ENCODE peak calls at places on chromosomes 16 and 17, in five cellular contexts. One of them, this sample, is unnamed.

GRCh38 chr17:67401598-67402504 is 24.8 kb downstream of the PITPNC1 start:
- DNase-seq in iPS DF 6.9: no peak
- DNase-seq in HAP-1: no peak
- DNase-seq in GM23338: peak
- DNase-seq in AG04449: no peak
- DNase-seq in this sample: no peak

GRCh38 chr16:49484454-49484853 is 110.8 kb downstream of the C16orf78 start:
- DNase-seq in iPS DF 6.9: no peak
- DNase-seq in HAP-1: peak
- DNase-seq in GM23338: peak
- DNase-seq in AG04449: no peak
- DNase-seq in this sample: peak

GRCh38 chr16:31351937-31352315 is 3.0 kb upstream of the ITGAX start:
- DNase-seq in iPS DF 6.9: no peak
- DNase-seq in HAP-1: no peak
- DNase-seq in GM23338: no peak
- DNase-seq in AG04449: no peak
- DNase-seq in this sample: no peak

GRCh38 chr16:27245276-27246231 is 23.0 kb downstream of the NSMCE1 start:
- DNase-seq in iPS DF 6.9: no peak
- DNase-seq in HAP-1: no peak
- DNase-seq in GM23338: no peak
- DNase-seq in AG04449: peak
- DNase-seq in this sample: no peak

GRCh38 chr17:65587602-65588193 is 26.2 kb upstream of the AXIN2 start:
- DNase-seq in iPS DF 6.9: no peak
- DNase-seq in HAP-1: no peak
- DNase-seq in GM23338: no peak
- DNase-seq in AG04449: no peak
- DNase-seq in this sample: no peak

GRCh38 chr17:31499771-31500554 is 108.5 kb downstream of the RAB11FIP4 start:
- DNase-seq in iPS DF 6.9: no peak
- DNase-seq in HAP-1: no peak
- DNase-seq in GM23338: peak
- DNase-seq in AG04449: no peak
- DNase-seq in this sample: peak

GRCh38 chr17:72362466-72363335 is 241.9 kb downstream of the SOX9 start:
- DNase-seq in iPS DF 6.9: no peak
- DNase-seq in HAP-1: no peak
- DNase-seq in GM23338: no peak
- DNase-seq in AG04449: no peak
- DNase-seq in this sample: no peak

GRCh38 chr16:30041841-30042240 is 10.8 kb upstream of the TLCD3B start:
- DNase-seq in iPS DF 6.9: no peak
- DNase-seq in HAP-1: no peak
- DNase-seq in GM23338: peak
- DNase-seq in AG04449: no peak
- DNase-seq in this sample: no peak

GRCh38 chr17:50219345-50219744 is 17.9 kb upstream of the COL1A1 start:
- DNase-seq in iPS DF 6.9: no peak
- DNase-seq in HAP-1: no peak
- DNase-seq in GM23338: no peak
- DNase-seq in AG04449: no peak
- DNase-seq in this sample: no peak

GRCh38 chr16:57480127-57480753 is 6.1 kb downstream of the DOK4 start:
- DNase-seq in iPS DF 6.9: no peak
- DNase-seq in HAP-1: no peak
- DNase-seq in GM23338: no peak
- DNase-seq in AG04449: no peak
- DNase-seq in this sample: peak

GRCh38 chr16:59210955-59211541 is 476.9 kb upstream of the GOT2 start:
- DNase-seq in iPS DF 6.9: no peak
- DNase-seq in HAP-1: peak
- DNase-seq in GM23338: peak
- DNase-seq in AG04449: peak
- DNase-seq in this sample: no peak

GRCh38 chr17:73163043-73163442 is 1.8 kb upstream of the SSTR2 start:
- DNase-seq in iPS DF 6.9: no peak
- DNase-seq in HAP-1: no peak
- DNase-seq in GM23338: no peak
- DNase-seq in AG04449: no peak
- DNase-seq in this sample: no peak

GRCh38 chr16:9850716-9851115 is 331.5 kb downstream of the GRIN2A start:
- DNase-seq in iPS DF 6.9: no peak
- DNase-seq in HAP-1: no peak
- DNase-seq in GM23338: no peak
- DNase-seq in AG04449: no peak
- DNase-seq in this sample: no peak

GRCh38 chr16:83200005-83200779 is 573.4 kb downstream of the CDH13 start:
- DNase-seq in iPS DF 6.9: no peak
- DNase-seq in HAP-1: no peak
- DNase-seq in GM23338: peak
- DNase-seq in AG04449: no peak
- DNase-seq in this sample: no peak

GRCh38 chr16:71746442-71747046 is 22.0 kb upstream of the PHLPP2 start:
- DNase-seq in iPS DF 6.9: peak
- DNase-seq in HAP-1: peak
- DNase-seq in GM23338: peak
- DNase-seq in AG04449: no peak
- DNase-seq in this sample: no peak

GRCh38 chr17:60049936-60050335 is 28.8 kb downstream of the HEATR6 start:
- DNase-seq in iPS DF 6.9: no peak
- DNase-seq in HAP-1: no peak
- DNase-seq in GM23338: no peak
- DNase-seq in AG04449: no peak
- DNase-seq in this sample: no peak

GRCh38 chr16:85935957-85936760 is 37.2 kb downstream of the IRF8 start:
- DNase-seq in iPS DF 6.9: no peak
- DNase-seq in HAP-1: no peak
- DNase-seq in GM23338: no peak
- DNase-seq in AG04449: no peak
- DNase-seq in this sample: no peak

GRCh38 chr17:43846221-43846712 is 709 bp upstream of the CD300LG start:
- DNase-seq in iPS DF 6.9: peak
- DNase-seq in HAP-1: peak
- DNase-seq in GM23338: peak
- DNase-seq in AG04449: peak
- DNase-seq in this sample: peak

GRCh38 chr17:39634384-39634871 is 2.5 kb upstream of the STARD3 start:
- DNase-seq in iPS DF 6.9: no peak
- DNase-seq in HAP-1: peak
- DNase-seq in GM23338: peak
- DNase-seq in AG04449: no peak
- DNase-seq in this sample: no peak

GRCh38 chr16:22693670-22694340 is 120.2 kb upstream of the HS3ST2 start:
- DNase-seq in iPS DF 6.9: no peak
- DNase-seq in HAP-1: no peak
- DNase-seq in GM23338: no peak
- DNase-seq in AG04449: no peak
- DNase-seq in this sample: no peak

GRCh38 chr17:66948061-66948750 is 16.3 kb upstream of the CACNG4 start:
- DNase-seq in iPS DF 6.9: no peak
- DNase-seq in HAP-1: no peak
- DNase-seq in GM23338: no peak
- DNase-seq in AG04449: no peak
- DNase-seq in this sample: peak

GRCh38 chr17:31533546-31534155 is 142.2 kb downstream of the RAB11FIP4 start:
- DNase-seq in iPS DF 6.9: no peak
- DNase-seq in HAP-1: no peak
- DNase-seq in GM23338: peak
- DNase-seq in AG04449: peak
- DNase-seq in this sample: peak

GRCh38 chr17:32671891-32672290 is 185.1 kb downstream of the CDK5R1 start:
- DNase-seq in iPS DF 6.9: no peak
- DNase-seq in HAP-1: no peak
- DNase-seq in GM23338: no peak
- DNase-seq in AG04449: no peak
- DNase-seq in this sample: no peak

GRCh38 chr17:82283208-82283749 is 9.8 kb upstream of the CSNK1D start:
- DNase-seq in iPS DF 6.9: no peak
- DNase-seq in HAP-1: no peak
- DNase-seq in GM23338: no peak
- DNase-seq in AG04449: no peak
- DNase-seq in this sample: no peak

GRCh38 chr17:51362818-51363598 is 102.7 kb downstream of the UTP18 start:
- DNase-seq in iPS DF 6.9: no peak
- DNase-seq in HAP-1: peak
- DNase-seq in GM23338: peak
- DNase-seq in AG04449: no peak
- DNase-seq in this sample: no peak

GRCh38 chr17:600576-601301 is 113.9 kb downstream of the VPS53 start:
- DNase-seq in iPS DF 6.9: no peak
- DNase-seq in HAP-1: no peak
- DNase-seq in GM23338: no peak
- DNase-seq in AG04449: no peak
- DNase-seq in this sample: no peak

GRCh38 chr17:59007995-59008394 is 98.7 kb downstream of the TRIM37 start:
- DNase-seq in iPS DF 6.9: no peak
- DNase-seq in HAP-1: no peak
- DNase-seq in GM23338: no peak
- DNase-seq in AG04449: no peak
- DNase-seq in this sample: no peak

GRCh38 chr17:69528035-69528434 is 113.5 kb downstream of the MAP2K6 start:
- DNase-seq in iPS DF 6.9: no peak
- DNase-seq in HAP-1: no peak
- DNase-seq in GM23338: no peak
- DNase-seq in AG04449: no peak
- DNase-seq in this sample: no peak

GRCh38 chr17:29347831-29348281 is 42.3 kb upstream of the TAOK1 start:
- DNase-seq in iPS DF 6.9: no peak
- DNase-seq in HAP-1: no peak
- DNase-seq in GM23338: no peak
- DNase-seq in AG04449: no peak
- DNase-seq in this sample: no peak

GRCh38 chr17:79874329-79874981 is 35.2 kb upstream of the CBX4 start:
- DNase-seq in iPS DF 6.9: no peak
- DNase-seq in HAP-1: peak
- DNase-seq in GM23338: peak
- DNase-seq in AG04449: no peak
- DNase-seq in this sample: peak

GRCh38 chr17:73058022-73058421 is 34.5 kb downstream of the SLC39A11 start:
- DNase-seq in iPS DF 6.9: no peak
- DNase-seq in HAP-1: no peak
- DNase-seq in GM23338: no peak
- DNase-seq in AG04449: no peak
- DNase-seq in this sample: no peak

GRCh38 chr17:65698381-65699061 is 137.1 kb upstream of the AXIN2 start:
- DNase-seq in iPS DF 6.9: no peak
- DNase-seq in HAP-1: no peak
- DNase-seq in GM23338: peak
- DNase-seq in AG04449: no peak
- DNase-seq in this sample: no peak

GRCh38 chr17:8859029-8859803 is 8.3 kb downstream of the PIK3R6 start:
- DNase-seq in iPS DF 6.9: no peak
- DNase-seq in HAP-1: no peak
- DNase-seq in GM23338: no peak
- DNase-seq in AG04449: no peak
- DNase-seq in this sample: no peak

GRCh38 chr16:84746875-84747274 is 47.1 kb downstream of the USP10 start:
- DNase-seq in iPS DF 6.9: no peak
- DNase-seq in HAP-1: no peak
- DNase-seq in GM23338: peak
- DNase-seq in AG04449: no peak
- DNase-seq in this sample: no peak

GRCh38 chr17:41049110-41049509 is 2.0 kb upstream of the KRTAP2-1 start:
- DNase-seq in iPS DF 6.9: no peak
- DNase-seq in HAP-1: no peak
- DNase-seq in GM23338: no peak
- DNase-seq in AG04449: no peak
- DNase-seq in this sample: no peak
- H3K4me3 ChIP-seq in iPS DF 6.9: no peak
- H3K4me3 ChIP-seq in HAP-1: no peak
- H3K4me3 ChIP-seq in GM23338: no peak
- H3K4me3 ChIP-seq in AG04449: no peak
- H3K4me3 ChIP-seq in this sample: no peak

DNA sequence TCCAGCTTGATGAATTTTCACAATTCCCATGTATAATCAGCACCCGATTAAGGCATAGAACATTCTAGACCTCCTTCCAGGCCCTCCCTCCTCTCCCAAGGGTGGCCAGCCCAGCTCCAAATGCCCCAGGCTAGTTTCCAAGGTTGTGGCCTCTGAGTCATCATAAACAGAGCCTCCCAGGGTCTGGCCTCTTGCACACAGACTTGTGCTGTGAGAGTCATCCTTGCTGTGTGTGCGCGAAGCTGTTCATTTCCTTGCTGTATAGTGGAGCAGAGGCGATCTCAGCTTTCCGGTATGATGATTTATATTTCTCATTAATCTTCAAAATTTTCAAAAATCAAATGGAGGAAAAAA is 20.5 kb upstream of the JPH3 start:
- DNase-seq in iPS DF 6.9: no peak
- DNase-seq in HAP-1: no peak
- DNase-seq in GM23338: no peak
- DNase-seq in AG04449: peak
- DNase-seq in this sample: peak
- H3K4me3 ChIP-seq in iPS DF 6.9: no peak
- H3K4me3 ChIP-seq in HAP-1: no peak
- H3K4me3 ChIP-seq in GM23338: no peak
- H3K4me3 ChIP-seq in AG04449: no peak
- H3K4me3 ChIP-seq in this sample: no peak

DNA sequence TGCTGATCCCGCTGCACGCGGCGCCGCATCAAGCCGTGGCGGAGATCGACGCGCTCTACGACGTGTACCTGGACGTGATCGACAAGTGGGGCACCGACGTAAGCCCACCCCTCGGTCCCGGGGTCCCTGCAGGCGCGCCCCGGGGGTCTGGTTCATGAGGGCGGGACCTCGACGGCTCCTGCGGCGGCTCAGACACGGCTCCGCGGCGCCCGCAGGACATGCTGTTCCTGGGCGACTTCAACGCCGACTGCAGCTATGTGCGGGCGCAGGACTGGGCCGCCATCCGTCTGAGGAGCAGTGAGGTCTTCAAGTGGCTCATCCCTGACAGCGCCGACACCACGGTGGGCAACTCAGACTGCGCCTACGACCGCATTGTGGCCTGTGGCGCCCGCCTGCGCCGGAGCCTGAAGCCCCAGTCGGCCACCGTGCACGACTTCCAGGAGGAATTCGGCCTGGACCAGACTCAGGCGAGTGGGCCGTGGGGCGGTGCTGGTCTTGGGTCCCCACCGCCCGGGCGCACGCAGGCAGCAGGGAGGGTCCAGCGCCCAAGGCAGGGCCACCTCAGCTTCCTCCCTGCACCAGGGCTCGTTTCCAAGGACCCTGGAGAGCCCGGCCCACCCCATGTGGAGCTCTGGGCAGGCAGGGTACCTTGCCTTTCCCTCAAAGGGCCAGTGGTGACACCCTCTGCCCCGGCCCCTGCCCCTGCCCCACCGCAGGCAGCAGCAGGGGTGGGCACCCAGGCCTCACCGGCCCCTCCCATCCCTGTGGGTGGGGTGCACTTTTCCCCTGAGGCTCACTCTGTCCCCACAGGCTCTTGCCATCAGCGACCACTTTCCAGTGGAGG is 1.5 kb downstream of the DNASE1L2 start:
- DNase-seq in iPS DF 6.9: no peak
- DNase-seq in HAP-1: no peak
- DNase-seq in GM23338: peak
- DNase-seq in AG04449: no peak
- DNase-seq in this sample: no peak
- H3K4me3 ChIP-seq in iPS DF 6.9: peak
- H3K4me3 ChIP-seq in HAP-1: no peak
- H3K4me3 ChIP-seq in GM23338: peak
- H3K4me3 ChIP-seq in AG04449: no peak
- H3K4me3 ChIP-seq in this sample: no peak

GRCh38 chr17:7041607-7042506 is 2.0 kb downstream of the SLC16A11 start:
- DNase-seq in iPS DF 6.9: no peak
- DNase-seq in HAP-1: no peak
- DNase-seq in GM23338: peak
- DNase-seq in AG04449: no peak
- DNase-seq in this sample: no peak
- H3K4me3 ChIP-seq in iPS DF 6.9: peak
- H3K4me3 ChIP-seq in HAP-1: no peak
- H3K4me3 ChIP-seq in GM23338: peak
- H3K4me3 ChIP-seq in AG04449: no peak
- H3K4me3 ChIP-seq in this sample: no peak